ENCODE peak calls at places on chromosome 3, in six cellular contexts. One of them, this sample, is unnamed.

GRCh38 chr3:38131621-38132369 is 5.1 kb downstream of the ACAA1 start:
- DNase-seq in NB4: peak; percentile 57
- DNase-seq in transverse colon: peak; percentile 31
- DNase-seq in GM13977: no peak
- DNase-seq in IMR-90: peak; percentile 31
- DNase-seq in neural crest cell: peak; percentile 55
- DNase-seq in this sample: no peak

GRCh38 chr3:111621535-111621934 is 26.4 kb upstream of the ZBED2 start:
- DNase-seq in NB4: peak; percentile 53
- DNase-seq in transverse colon: no peak
- DNase-seq in GM13977: no peak
- DNase-seq in IMR-90: no peak
- DNase-seq in neural crest cell: peak; percentile 42
- DNase-seq in this sample: no peak

GRCh38 chr3:153641321-153641720 is 479.3 kb downstream of the RAP2B start:
- DNase-seq in NB4: no peak
- DNase-seq in transverse colon: no peak
- DNase-seq in GM13977: no peak
- DNase-seq in IMR-90: no peak
- DNase-seq in neural crest cell: no peak
- DNase-seq in this sample: no peak

GRCh38 chr3:133905376-133905775 is 9.7 kb upstream of the RAB6B start:
- DNase-seq in NB4: no peak
- DNase-seq in transverse colon: no peak
- DNase-seq in GM13977: no peak
- DNase-seq in IMR-90: no peak
- DNase-seq in neural crest cell: no peak
- DNase-seq in this sample: no peak

GRCh38 chr3:186719945-186720739 is 3.0 kb downstream of the KNG1 start:
- DNase-seq in NB4: no peak
- DNase-seq in transverse colon: no peak
- DNase-seq in GM13977: no peak
- DNase-seq in IMR-90: no peak
- DNase-seq in neural crest cell: no peak
- DNase-seq in this sample: no peak

GRCh38 chr3:13677272-13677671 is 128.3 kb downstream of the FBLN2 start:
- DNase-seq in NB4: no peak
- DNase-seq in transverse colon: no peak
- DNase-seq in GM13977: no peak
- DNase-seq in IMR-90: no peak
- DNase-seq in neural crest cell: no peak
- DNase-seq in this sample: no peak

GRCh38 chr3:112143689-112144088 is 10.6 kb upstream of the GCSAM start:
- DNase-seq in NB4: no peak
- DNase-seq in transverse colon: no peak
- DNase-seq in GM13977: no peak
- DNase-seq in IMR-90: no peak
- DNase-seq in neural crest cell: no peak
- DNase-seq in this sample: no peak

GRCh38 chr3:133703915-133704314 is 42.2 kb upstream of the TOPBP1 start:
- DNase-seq in NB4: no peak
- DNase-seq in transverse colon: no peak
- DNase-seq in GM13977: no peak
- DNase-seq in IMR-90: no peak
- DNase-seq in neural crest cell: no peak
- DNase-seq in this sample: no peak

GRCh38 chr3:52062499-52062898 is 6.1 kb upstream of the DUSP7 start:
- DNase-seq in NB4: peak; percentile 50
- DNase-seq in transverse colon: peak; percentile 11
- DNase-seq in GM13977: peak; percentile 56
- DNase-seq in IMR-90: peak; percentile 90
- DNase-seq in neural crest cell: no peak
- DNase-seq in this sample: no peak

GRCh38 chr3:197367081-197367780 is 68.8 kb upstream of the DLG1 start:
- DNase-seq in NB4: no peak
- DNase-seq in transverse colon: no peak
- DNase-seq in GM13977: no peak
- DNase-seq in IMR-90: peak; percentile 82
- DNase-seq in neural crest cell: no peak
- DNase-seq in this sample: no peak

GRCh38 chr3:23174426-23175039 is 28.6 kb upstream of the UBE2E2 start:
- DNase-seq in NB4: no peak
- DNase-seq in transverse colon: no peak
- DNase-seq in GM13977: no peak
- DNase-seq in IMR-90: no peak
- DNase-seq in neural crest cell: no peak
- DNase-seq in this sample: no peak

GRCh38 chr3:17846466-17846865 is 104.0 kb upstream of the TBC1D5 start:
- DNase-seq in NB4: no peak
- DNase-seq in transverse colon: no peak
- DNase-seq in GM13977: no peak
- DNase-seq in IMR-90: peak; percentile 13
- DNase-seq in neural crest cell: no peak
- DNase-seq in this sample: no peak

GRCh38 chr3:29274667-29275066 is 6.2 kb upstream of the RBMS3 start:
- DNase-seq in NB4: no peak
- DNase-seq in transverse colon: no peak
- DNase-seq in GM13977: no peak
- DNase-seq in IMR-90: no peak
- DNase-seq in neural crest cell: no peak
- DNase-seq in this sample: no peak

GRCh38 chr3:192883512-192883911 is 34.1 kb downstream of the MB21D2 start:
- DNase-seq in NB4: no peak
- DNase-seq in transverse colon: no peak
- DNase-seq in GM13977: no peak
- DNase-seq in IMR-90: peak; percentile 59
- DNase-seq in neural crest cell: no peak
- DNase-seq in this sample: no peak

GRCh38 chr3:136728918-136729317 is 23.3 kb downstream of the STAG1 start:
- DNase-seq in NB4: no peak
- DNase-seq in transverse colon: no peak
- DNase-seq in GM13977: no peak
- DNase-seq in IMR-90: peak; percentile 67
- DNase-seq in neural crest cell: no peak
- DNase-seq in this sample: no peak

GRCh38 chr3:160134964-160135363 is 90.3 kb upstream of the C3orf80 start:
- DNase-seq in NB4: peak; percentile 89
- DNase-seq in transverse colon: no peak
- DNase-seq in GM13977: no peak
- DNase-seq in IMR-90: peak; percentile 75
- DNase-seq in neural crest cell: no peak
- DNase-seq in this sample: no peak

GRCh38 chr3:15292765-15293522 is 39.4 kb downstream of the SH3BP5 start:
- DNase-seq in NB4: no peak
- DNase-seq in transverse colon: peak; percentile 32
- DNase-seq in GM13977: no peak
- DNase-seq in IMR-90: peak; percentile 44
- DNase-seq in neural crest cell: no peak
- DNase-seq in this sample: no peak

GRCh38 chr3:82496890-82497560 is 735.6 kb upstream of the GBE1 start:
- DNase-seq in NB4: peak; percentile 49
- DNase-seq in transverse colon: no peak
- DNase-seq in GM13977: peak; percentile 17
- DNase-seq in IMR-90: no peak
- DNase-seq in neural crest cell: no peak
- DNase-seq in this sample: no peak

GRCh38 chr3:47120138-47120537 is 43.8 kb downstream of the SETD2 start:
- DNase-seq in NB4: no peak
- DNase-seq in transverse colon: no peak
- DNase-seq in GM13977: no peak
- DNase-seq in IMR-90: no peak
- DNase-seq in neural crest cell: no peak
- DNase-seq in this sample: no peak

GRCh38 chr3:36295206-36295760 is 85.0 kb upstream of the STAC start:
- DNase-seq in NB4: no peak
- DNase-seq in transverse colon: no peak
- DNase-seq in GM13977: no peak
- DNase-seq in IMR-90: no peak
- DNase-seq in neural crest cell: no peak
- DNase-seq in this sample: no peak

GRCh38 chr3:123286308-123287023 is 84.7 kb downstream of the SEC22A start:
- DNase-seq in NB4: peak; percentile 68
- DNase-seq in transverse colon: peak; percentile 21
- DNase-seq in GM13977: peak; percentile 84
- DNase-seq in IMR-90: peak; percentile 68
- DNase-seq in neural crest cell: peak; percentile 69
- DNase-seq in this sample: peak; percentile 70
- TF ChIP-seq CTCF in NB4: peak; percentile 96
- TF ChIP-seq CTCF in transverse colon: peak; percentile 55
- TF ChIP-seq CTCF in GM13977: peak; percentile 76
- TF ChIP-seq CTCF in IMR-90: peak; percentile 85
- TF ChIP-seq CTCF in neural crest cell: peak; percentile 77
- TF ChIP-seq CTCF in this sample: no peak

DNA sequence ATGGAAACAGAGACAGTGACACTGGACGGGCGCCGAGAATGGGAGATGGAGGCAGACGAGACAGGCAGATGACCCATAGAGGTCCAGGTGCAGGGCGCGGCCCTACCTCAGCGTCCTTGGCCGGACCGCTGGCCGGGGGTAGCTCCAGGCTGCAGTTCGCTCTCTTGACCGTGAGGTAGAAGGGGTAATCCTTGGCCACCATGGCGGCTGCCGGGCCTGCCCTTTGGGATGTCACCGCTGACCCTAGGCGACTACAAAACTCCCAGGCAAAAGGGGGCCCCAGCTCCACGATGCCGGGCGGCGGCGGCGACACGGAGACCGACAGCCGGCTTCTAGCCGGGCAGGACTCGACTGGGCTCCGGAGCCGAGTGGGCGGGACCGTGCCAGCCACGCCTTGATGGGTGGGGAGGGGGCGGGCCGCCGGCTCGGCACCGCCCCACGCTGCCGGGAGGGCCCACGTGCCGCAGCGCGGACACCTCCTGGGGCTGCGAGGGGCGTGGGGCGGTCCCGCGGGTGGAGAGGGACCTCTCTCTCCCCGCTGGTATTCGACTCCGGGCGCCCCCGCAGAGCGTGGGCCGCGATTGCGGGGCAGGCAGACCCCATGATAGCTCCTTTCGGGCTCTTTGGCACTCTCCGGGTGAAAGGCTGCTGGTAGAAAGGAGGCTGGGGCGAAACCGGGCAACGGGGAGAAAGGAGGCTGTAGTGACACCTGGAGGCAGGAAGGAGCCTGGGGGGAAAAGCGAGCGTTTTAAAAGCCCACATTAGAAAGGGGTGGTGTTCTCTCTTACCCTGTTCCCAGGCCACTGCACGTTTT is at the start of gene ARHGEF3:
- DNase-seq in NB4: peak; percentile 60
- DNase-seq in transverse colon: peak; percentile 88
- DNase-seq in GM13977: peak; percentile 92
- DNase-seq in IMR-90: peak; percentile 48
- DNase-seq in neural crest cell: peak; percentile 63
- DNase-seq in this sample: peak; percentile 68
- TF ChIP-seq CTCF in NB4: peak; percentile 53
- TF ChIP-seq CTCF in transverse colon: peak; percentile 28
- TF ChIP-seq CTCF in GM13977: peak; percentile 65
- TF ChIP-seq CTCF in IMR-90: peak; percentile 27
- TF ChIP-seq CTCF in neural crest cell: peak; percentile 52
- TF ChIP-seq CTCF in this sample: no peak

GRCh38 chr3:44337253-44337652 is 1.3 kb upstream of the TCAIM start:
- DNase-seq in NB4: peak; percentile 23
- DNase-seq in transverse colon: no peak
- DNase-seq in GM13977: no peak
- DNase-seq in IMR-90: no peak
- DNase-seq in neural crest cell: no peak
- DNase-seq in this sample: no peak
- TF ChIP-seq CTCF in NB4: no peak
- TF ChIP-seq CTCF in transverse colon: no peak
- TF ChIP-seq CTCF in GM13977: no peak
- TF ChIP-seq CTCF in IMR-90: no peak
- TF ChIP-seq CTCF in neural crest cell: no peak
- TF ChIP-seq CTCF in this sample: no peak

DNA sequence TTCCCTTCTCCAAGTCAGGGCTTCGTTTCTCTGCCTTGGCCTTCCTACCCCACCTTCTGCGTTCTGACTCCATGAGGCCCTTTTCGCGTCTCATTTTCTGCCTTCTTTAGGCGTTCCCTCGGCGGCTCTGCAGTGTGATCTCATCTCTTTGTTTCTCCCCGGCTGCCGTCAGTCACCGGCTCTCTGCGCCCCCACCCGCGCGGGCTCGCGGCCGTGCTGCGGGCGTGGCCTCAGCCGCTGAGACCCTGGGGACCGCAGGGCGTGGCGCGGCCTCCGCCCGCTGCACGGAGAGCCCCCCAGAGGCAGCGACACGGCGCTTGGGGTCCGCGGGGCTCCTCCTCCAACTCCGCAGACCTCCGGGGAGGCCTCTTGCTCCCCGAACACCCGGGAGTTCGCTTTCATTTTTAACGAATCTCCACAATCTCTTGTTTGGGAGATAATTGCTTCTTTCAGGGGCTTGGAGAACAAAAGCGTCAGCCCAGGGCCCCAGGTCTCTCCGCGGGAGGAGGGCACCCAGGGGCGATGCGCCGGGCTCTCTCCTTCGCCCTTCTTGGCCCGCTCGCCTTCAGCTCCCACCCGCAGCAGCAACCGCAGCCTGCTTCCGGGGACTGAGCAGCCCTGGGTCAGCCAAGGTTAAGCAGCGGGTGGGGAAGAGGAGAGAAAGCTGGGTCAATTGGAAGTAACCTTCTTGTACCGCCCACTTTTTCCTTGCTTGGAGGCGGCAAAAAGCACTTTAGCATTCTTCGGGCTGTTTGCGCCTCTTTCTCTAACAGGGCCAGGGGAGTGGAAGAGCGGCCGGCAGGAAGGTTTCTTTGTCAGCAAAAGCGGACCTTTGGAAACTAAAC is 35.2 kb downstream of the GAP43 start:
- DNase-seq in NB4: peak; percentile 95
- DNase-seq in transverse colon: peak; percentile 79
- DNase-seq in GM13977: peak; percentile 81
- DNase-seq in IMR-90: peak; percentile 82
- DNase-seq in neural crest cell: peak; percentile 72
- DNase-seq in this sample: peak; percentile 77
- TF ChIP-seq CTCF in NB4: no peak
- TF ChIP-seq CTCF in transverse colon: no peak
- TF ChIP-seq CTCF in GM13977: no peak
- TF ChIP-seq CTCF in IMR-90: no peak
- TF ChIP-seq CTCF in neural crest cell: no peak
- TF ChIP-seq CTCF in this sample: no peak

GRCh38 chr3:4986175-4986610 is 7.0 kb downstream of the BHLHE40 start:
- DNase-seq in NB4: no peak
- DNase-seq in transverse colon: no peak
- DNase-seq in GM13977: no peak
- DNase-seq in IMR-90: peak; percentile 64
- DNase-seq in neural crest cell: no peak
- DNase-seq in this sample: no peak

GRCh38 chr3:4989649-4989966 is 10.4 kb downstream of the BHLHE40 start:
- DNase-seq in NB4: no peak
- DNase-seq in transverse colon: no peak
- DNase-seq in GM13977: no peak
- DNase-seq in IMR-90: no peak
- DNase-seq in neural crest cell: no peak
- DNase-seq in this sample: no peak

GRCh38 chr3:4988815-4989648 is 9.8 kb downstream of the BHLHE40 start:
- DNase-seq in NB4: no peak
- DNase-seq in transverse colon: peak; percentile 53
- DNase-seq in GM13977: no peak
- DNase-seq in IMR-90: peak; percentile 51
- DNase-seq in neural crest cell: no peak
- DNase-seq in this sample: no peak

GRCh38 chr3:4986611-4987373 is 7.6 kb downstream of the BHLHE40 start:
- DNase-seq in NB4: peak; percentile 84
- DNase-seq in transverse colon: peak; percentile 97
- DNase-seq in GM13977: peak; percentile 67
- DNase-seq in IMR-90: peak; percentile 98
- DNase-seq in neural crest cell: peak; percentile 74
- DNase-seq in this sample: peak; percentile 81

GRCh38 chr3:4987374-4988296 is 8.4 kb downstream of the BHLHE40 start:
- DNase-seq in NB4: no peak
- DNase-seq in transverse colon: no peak
- DNase-seq in GM13977: no peak
- DNase-seq in IMR-90: no peak
- DNase-seq in neural crest cell: no peak
- DNase-seq in this sample: no peak
- TF ChIP-seq CTCF in NB4: no peak
- TF ChIP-seq CTCF in transverse colon: no peak
- TF ChIP-seq CTCF in GM13977: no peak
- TF ChIP-seq CTCF in IMR-90: no peak
- TF ChIP-seq CTCF in neural crest cell: no peak
- TF ChIP-seq CTCF in this sample: no peak

This sample was measured in mesothelial cell of epicardium.